ENCODE peak calls at places on chromosome 22, in eight cellular contexts. B, R, S, Y, W, T, D and U are unnamed samples.

GRCh38 chr22:32674925-32675825 is 126.3 kb upstream of the TIMP3 start:
- DNase-seq in T (no peak), W (no peak), Y (no peak), B (no peak), R (peak; percentile 36), S (no peak), D (no peak), U (no peak)

GRCh38 chr22:41380993-41381328 is 781 bp upstream of the TEF start:
- DNase-seq in D (no peak), Y (no peak), S (peak; percentile 57), T (peak; percentile 96), B (no peak), W (no peak), R (peak; percentile 97), U (peak; percentile 84)

GRCh38 chr22:23397008-23397617 is 183.0 kb downstream of the IGLL1 start:
- DNase-seq in B (no peak), S (no peak), W (no peak), Y (no peak), T (no peak), D (no peak), R (no peak), U (no peak)

GRCh38 chr22:27337676-27338075 is 463.9 kb downstream of the MN1 start:
- DNase-seq in B (no peak), S (no peak), D (no peak), Y (no peak), R (no peak), W (no peak), T (no peak), U (no peak)

GRCh38 chr22:48147831-48148230 is 1385.4 kb downstream of the TBC1D22A start:
- DNase-seq in B (no peak), R (no peak), S (no peak), D (no peak), W (no peak), T (no peak), Y (no peak), U (no peak)

GRCh38 chr22:37492428-37493344 is 6.5 kb upstream of the MFNG start:
- DNase-seq in T (peak; percentile 69), R (peak; percentile 49), S (no peak), W (peak; percentile 43), D (no peak), Y (no peak), B (peak; percentile 69), U (peak; percentile 84)

GRCh38 chr22:26245001-26245400 is 75.7 kb downstream of the SEZ6L start:
- DNase-seq in R (no peak), T (no peak), S (no peak), D (no peak), W (no peak), Y (no peak), B (no peak), U (no peak)

GRCh38 chr22:23497016-23497885 is 82.8 kb downstream of the IGLL1 start:
- DNase-seq in R (no peak), B (no peak), S (no peak), W (no peak), Y (no peak), T (no peak), D (no peak), U (no peak)

GRCh38 chr22:25629613-25630012 is 65.1 kb downstream of the GRK3 start:
- DNase-seq in D (no peak), S (no peak), B (no peak), R (no peak), Y (no peak), T (no peak), W (no peak), U (no peak)

GRCh38 chr22:19361501-19362103 is 69.9 kb downstream of the HIRA start:
- DNase-seq in T (peak; percentile 12), B (no peak), S (no peak), D (no peak), Y (no peak), W (no peak), R (no peak), U (no peak)

GRCh38 chr22:49889071-49889470 is 29.2 kb downstream of the ALG12 start:
- DNase-seq in R (no peak), T (no peak), Y (no peak), D (no peak), W (no peak), S (no peak), B (no peak), U (no peak)

GRCh38 chr22:46573781-46574437 is 36.5 kb upstream of the CELSR1 start:
- DNase-seq in R (no peak), Y (no peak), S (no peak), B (no peak), D (no peak), T (no peak), W (no peak), U (no peak)

GRCh38 chr22:23060612-23061400 is 9.5 kb upstream of the GNAZ start:
- DNase-seq in D (no peak), W (no peak), Y (no peak), T (no peak), R (no peak), S (no peak), B (peak; percentile 2), U (no peak)

GRCh38 chr22:45484742-45485141 is 17.9 kb upstream of the FBLN1 start:
- DNase-seq in Y (no peak), B (no peak), S (no peak), R (no peak), W (no peak), T (no peak), D (no peak), U (no peak)

GRCh38 chr22:41638748-41639147 is 17.7 kb downstream of the XRCC6 start:
- DNase-seq in R (no peak), D (no peak), B (no peak), Y (no peak), W (no peak), T (no peak), S (no peak), U (no peak)

GRCh38 chr22:49418943-49419342 is 408.7 kb downstream of the BRD1 start:
- DNase-seq in B (no peak), D (no peak), S (no peak), W (no peak), Y (no peak), T (no peak), R (no peak), U (no peak)

GRCh38 chr22:32897400-32897799 is 95.9 kb downstream of the TIMP3 start:
- DNase-seq in Y (no peak), T (peak; percentile 59), R (peak; percentile 21), W (no peak), D (no peak), S (peak; percentile 10), B (no peak), U (no peak)